ENCODE peak calls at places on chromosomes 5 and 9, in ten cellular contexts. Y is aorta; M is stimulated activated CD4-positive, alpha-beta T cell treated with anti-CD3 and anti-CD28 coated beads, Interleukin-15, amount 100 ng/mL, for 48 hours; A is activated naive CD4-positive, alpha-beta T cell; T is ELR; J is adipocyte; H is nephron progenitor cell; Z is EL; S is tibial artery; I is ELF-1. U is an unnamed sample.

GRCh38 chr5:82160948-82161347 is 117.2 kb downstream of the RPS23 start:
- DNase-seq in Y (no peak), M (no peak), A (no peak), T (peak), J (no peak), H (no peak), Z (peak), S (no peak), I (no peak), U (no peak)

GRCh38 chr9:2241461-2241874 is 226.3 kb downstream of the SMARCA2 start:
- DNase-seq in Y (no peak), M (no peak), A (no peak), T (peak), J (no peak), H (peak), Z (no peak), S (no peak), I (peak), U (peak)

GRCh38 chr5:61450880-61451279 is 118.8 kb downstream of the ZSWIM6 start:
- DNase-seq in Y (peak), M (no peak), A (no peak), T (peak), J (peak), H (no peak), Z (peak), S (no peak), I (no peak), U (no peak)

GRCh38 chr9:98977813-98978212 is 34.1 kb downstream of the COL15A1 start:
- DNase-seq in Y (no peak), M (no peak), A (no peak), T (no peak), J (no peak), H (no peak), Z (no peak), S (no peak), I (no peak), U (no peak)

GRCh38 chr5:58184910-58185309 is 275.0 kb downstream of the PLK2 start:
- DNase-seq in Y (no peak), M (no peak), A (no peak), T (peak), J (peak), H (no peak), Z (peak), S (no peak), I (no peak), U (no peak)

GRCh38 chr9:126509718-126510117 is 104.0 kb upstream of the LMX1B start:
- DNase-seq in Y (no peak), M (no peak), A (no peak), T (no peak), J (no peak), H (no peak), Z (no peak), S (peak), I (no peak), U (peak)

GRCh38 chr5:14213813-14214585 is 70.9 kb downstream of the TRIO start:
- DNase-seq in Y (no peak), M (no peak), A (no peak), T (no peak), J (no peak), H (no peak), Z (no peak), S (no peak), I (no peak), U (no peak)

GRCh38 chr9:131715906-131716305 is 24.0 kb downstream of the RAPGEF1 start:
- DNase-seq in Y (no peak), M (no peak), A (no peak), T (no peak), J (no peak), H (no peak), Z (no peak), S (peak), I (no peak), U (no peak)

GRCh38 chr9:97412628-97413382 is 909 bp downstream of the TDRD7 start:
- DNase-seq in Y (no peak), M (no peak), A (no peak), T (no peak), J (peak), H (no peak), Z (peak), S (peak), I (no peak), U (no peak)

GRCh38 chr9:123291736-123292135 is 23.4 kb upstream of the STRBP start:
- DNase-seq in Y (no peak), M (no peak), A (no peak), T (no peak), J (no peak), H (no peak), Z (no peak), S (no peak), I (no peak), U (no peak)

GRCh38 chr9:108743901-108744371 is 111.8 kb downstream of the ACTL7B start:
- DNase-seq in Y (no peak), M (no peak), A (no peak), T (no peak), J (peak), H (peak), Z (peak), S (no peak), I (peak), U (no peak)

GRCh38 chr5:16931334-16932110 is 4.6 kb downstream of the MYO10 start:
- DNase-seq in Y (no peak), M (no peak), A (no peak), T (no peak), J (no peak), H (no peak), Z (peak), S (no peak), I (no peak), U (peak)

GRCh38 chr9:95038666-95039065 is 278.8 kb downstream of the FANCC start:
- DNase-seq in Y (no peak), M (no peak), A (no peak), T (no peak), J (no peak), H (no peak), Z (no peak), S (no peak), I (no peak), U (no peak)

GRCh38 chr9:94746541-94747505 is 20.3 kb downstream of the AOPEP start:
- DNase-seq in Y (no peak), M (no peak), A (no peak), T (no peak), J (no peak), H (no peak), Z (no peak), S (no peak), I (no peak), U (no peak)

GRCh38 chr9:26245072-26245471 is 566.8 kb upstream of the TUSC1 start:
- DNase-seq in Y (no peak), M (no peak), A (no peak), T (no peak), J (no peak), H (no peak), Z (no peak), S (no peak), I (no peak), U (no peak)

GRCh38 chr5:76763136-76763535 is 47.2 kb downstream of the F2R start:
- DNase-seq in Y (no peak), M (no peak), A (no peak), T (no peak), J (no peak), H (no peak), Z (no peak), S (no peak), I (no peak), U (no peak)

GRCh38 chr9:106916491-106917235 is 53.7 kb downstream of the ZNF462 start:
- DNase-seq in Y (no peak), M (no peak), A (no peak), T (peak), J (peak), H (no peak), Z (peak), S (no peak), I (peak), U (no peak)

GRCh38 chr9:29176231-29176630 is 1603.0 kb upstream of the C9orf72 start:
- DNase-seq in Y (no peak), M (no peak), A (no peak), T (no peak), J (no peak), H (no peak), Z (no peak), S (no peak), I (no peak), U (no peak)